ENCODE peak calls at places on chromosomes 11 and 22, in ten cellular contexts. E, U, J, N, G, O, V, B, Y and D are unnamed samples. For H3K36me3, the result is how much of the 10 kb centered on the place peaks cover.

GRCh38 chr11:117986981-117987495 is 844 bp downstream of the IL10RA start:
- DNase-seq in E (no peak), U (peak), J (no peak), N (peak), G (no peak), O (no peak), V (no peak), B (no peak), Y (no peak), D (no peak)

GRCh38 chr11:123421589-123421988 is 8.5 kb upstream of the GRAMD1B start:
- DNase-seq in E (no peak), U (no peak), J (no peak), N (no peak), G (no peak), O (no peak), V (no peak), B (no peak), Y (no peak), D (no peak)

GRCh38 chr11:8768625-8769333 is 86.2 kb downstream of the RPL27A start:
- DNase-seq in E (no peak), U (no peak), J (peak), N (peak), G (peak), O (peak), V (peak), B (peak), Y (peak), D (peak)

GRCh38 chr11:5304046-5304445 is 2.3 kb upstream of the OR51B4 start:
- DNase-seq in E (no peak), U (no peak), J (no peak), N (no peak), G (no peak), O (peak), V (no peak), B (no peak), Y (no peak), D (no peak)

GRCh38 chr11:100574894-100575769 is 112.0 kb upstream of the ARHGAP42 start:
- DNase-seq in E (no peak), U (no peak), J (no peak), N (peak), G (no peak), O (peak), V (no peak), B (no peak), Y (no peak), D (no peak)

GRCh38 chr11:112516261-112516660 is 255.6 kb upstream of the PLET1 start:
- DNase-seq in E (no peak), U (no peak), J (no peak), N (no peak), G (no peak), O (no peak), V (no peak), B (no peak), Y (no peak), D (no peak)

GRCh38 chr22:35556666-35557065 is 16.0 kb downstream of the RASD2 start:
- DNase-seq in E (no peak), U (no peak), J (no peak), N (no peak), G (no peak), O (no peak), V (no peak), B (no peak), Y (no peak), D (peak)

GRCh38 chr11:97963528-97964331 is 1057.0 kb upstream of the CNTN5 start:
- DNase-seq in E (no peak), U (no peak), J (no peak), N (no peak), G (no peak), O (no peak), V (no peak), B (no peak), Y (no peak), D (no peak)

GRCh38 chr22:37169947-37170688 is 17.9 kb downstream of the C1QTNF6 start:
- DNase-seq in E (no peak), U (no peak), J (no peak), N (no peak), G (no peak), O (no peak), V (no peak), B (no peak), Y (peak), D (no peak)

GRCh38 chr11:16126361-16126760 is 230.0 kb downstream of the SOX6 start:
- DNase-seq in E (no peak), U (no peak), J (no peak), N (peak), G (no peak), O (no peak), V (no peak), B (no peak), Y (no peak), D (no peak)

GRCh38 chr22:45484742-45485141 is 17.9 kb upstream of the FBLN1 start:
- DNase-seq in E (no peak), U (no peak), J (no peak), N (no peak), G (no peak), O (no peak), V (no peak), B (no peak), Y (no peak), D (no peak)

GRCh38 chr11:128462802-128463385 is 124.5 kb downstream of the ETS1 start:
- DNase-seq in E (no peak), U (no peak), J (no peak), N (no peak), G (no peak), O (no peak), V (no peak), B (no peak), Y (no peak), D (no peak)

GRCh38 chr22:27866136-27867091 is 52.6 kb downstream of the PITPNB start:
- DNase-seq in E (no peak), U (no peak), J (no peak), N (peak), G (no peak), O (peak), V (peak), B (no peak), Y (no peak), D (peak)

GRCh38 chr11:58740447-58740846 is 8.7 kb upstream of the GLYAT start:
- DNase-seq in E (no peak), U (no peak), J (no peak), N (no peak), G (no peak), O (no peak), V (no peak), B (no peak), Y (no peak), D (no peak)

GRCh38 chr22:45996241-45997076 is 19.5 kb upstream of the WNT7B start:
- DNase-seq in E (no peak), U (no peak), J (peak), N (no peak), G (peak), O (peak), V (no peak), B (no peak), Y (peak), D (peak)

GRCh38 chr22:23068832-23069385 is 1.4 kb upstream of the GNAZ start:
- DNase-seq in E (no peak), U (no peak), J (no peak), N (no peak), G (no peak), O (no peak), V (no peak), B (no peak), Y (peak), D (no peak)

GRCh38 chr11:87137711-87138110 is 100.0 kb downstream of the TMEM135 start:
- DNase-seq in E (no peak), U (no peak), J (no peak), N (no peak), G (no peak), O (peak), V (no peak), B (no peak), Y (no peak), D (no peak)

GRCh38 chr22:46753360-46753759 is 9.1 kb upstream of the TBC1D22A start:
- DNase-seq in E (no peak), U (no peak), J (no peak), N (no peak), G (no peak), O (no peak), V (no peak), B (no peak), Y (peak), D (no peak)

GRCh38 chr11:117281159-117281558 is 10.0 kb upstream of the BACE1-AS start:
- DNase-seq in E (no peak), U (no peak), J (no peak), N (peak), G (no peak), O (peak), V (no peak), B (no peak), Y (no peak), D (peak)

GRCh38 chr11:45247433-45247832 is 38.7 kb downstream of the SYT13 start:
- DNase-seq in E (no peak), U (no peak), J (no peak), N (no peak), G (no peak), O (no peak), V (no peak), B (no peak), Y (no peak), D (peak)

GRCh38 chr11:62340269-62340901 is 3.1 kb downstream of the ASRGL1 start:
- DNase-seq in E (no peak), U (peak), J (peak), N (peak), G (peak), O (peak), V (peak), B (peak), Y (peak), D (peak)

GRCh38 chr11:125935629-125936199 is 10.1 kb upstream of the VSIG10L2 start:
- DNase-seq in E (no peak), U (no peak), J (no peak), N (no peak), G (no peak), O (peak), V (peak), B (no peak), Y (no peak), D (no peak)

GRCh38 chr22:45925811-45926351 is 51.1 kb downstream of the WNT7B start:
- DNase-seq in E (no peak), U (no peak), J (no peak), N (no peak), G (no peak), O (no peak), V (no peak), B (no peak), Y (no peak), D (peak)

GRCh38 chr11:103744496-103745153 is 291.8 kb upstream of the DDI1 start:
- DNase-seq in E (no peak), U (peak), J (no peak), N (no peak), G (no peak), O (no peak), V (no peak), B (no peak), Y (no peak), D (no peak)

GRCh38 chr11:45754261-45754709 is 50.7 kb upstream of the SLC35C1 start:
- DNase-seq in E (no peak), U (no peak), J (peak), N (no peak), G (peak), O (peak), V (no peak), B (peak), Y (peak), D (no peak)

GRCh38 chr11:35927730-35928129 is 16.1 kb upstream of the LDLRAD3 start:
- DNase-seq in E (peak), U (no peak), J (no peak), N (peak), G (peak), O (no peak), V (peak), B (peak), Y (peak), D (peak)

GRCh38 chr11:67504023-67504949 is 877 bp downstream of the PITPNM1 start:
- DNase-seq in E (no peak), U (peak), J (peak), N (peak), G (no peak), O (peak), V (no peak), B (peak), Y (peak), D (peak)

GRCh38 chr22:43827926-43828710 is 16.0 kb upstream of the EFCAB6 start:
- DNase-seq in E (no peak), U (no peak), J (no peak), N (no peak), G (no peak), O (no peak), V (peak), B (no peak), Y (no peak), D (no peak)

GRCh38 chr22:46796566-46797195 is 34.2 kb downstream of the TBC1D22A start:
- DNase-seq in E (no peak), U (no peak), J (no peak), N (no peak), G (no peak), O (no peak), V (no peak), B (no peak), Y (no peak), D (no peak)

GRCh38 chr11:62559204-62559603 is 12.6 kb upstream of the AHNAK start:
- DNase-seq in E (no peak), U (no peak), J (no peak), N (no peak), G (no peak), O (no peak), V (no peak), B (no peak), Y (no peak), D (no peak)

GRCh38 chr22:45235851-45236342 is 4.8 kb downstream of the KIAA0930 start:
- DNase-seq in E (no peak), U (peak), J (no peak), N (no peak), G (no peak), O (no peak), V (no peak), B (no peak), Y (no peak), D (no peak)

GRCh38 chr22:37187552-37187890 is 526 bp downstream of the C1QTNF6 start:
- DNase-seq in E (no peak), U (no peak), J (no peak), N (peak), G (no peak), O (peak), V (peak), B (no peak), Y (no peak), D (peak)

GRCh38 chr11:62832346-62833234 is at the start of gene TEX54:
- DNase-seq in E (no peak), U (no peak), J (no peak), N (no peak), G (no peak), O (peak), V (peak), B (peak), Y (peak), D (peak)

GRCh38 chr11:3073029-3073435 is 15.8 kb upstream of the CARS1 start:
- DNase-seq in E (no peak), U (no peak), J (no peak), N (no peak), G (no peak), O (peak), V (no peak), B (no peak), Y (no peak), D (no peak)

GRCh38 chr11:118876261-118876660 is 7.4 kb upstream of the CXCR5 start:
- DNase-seq in E (no peak), U (no peak), J (no peak), N (no peak), G (no peak), O (no peak), V (no peak), B (no peak), Y (no peak), D (no peak)

DNA sequence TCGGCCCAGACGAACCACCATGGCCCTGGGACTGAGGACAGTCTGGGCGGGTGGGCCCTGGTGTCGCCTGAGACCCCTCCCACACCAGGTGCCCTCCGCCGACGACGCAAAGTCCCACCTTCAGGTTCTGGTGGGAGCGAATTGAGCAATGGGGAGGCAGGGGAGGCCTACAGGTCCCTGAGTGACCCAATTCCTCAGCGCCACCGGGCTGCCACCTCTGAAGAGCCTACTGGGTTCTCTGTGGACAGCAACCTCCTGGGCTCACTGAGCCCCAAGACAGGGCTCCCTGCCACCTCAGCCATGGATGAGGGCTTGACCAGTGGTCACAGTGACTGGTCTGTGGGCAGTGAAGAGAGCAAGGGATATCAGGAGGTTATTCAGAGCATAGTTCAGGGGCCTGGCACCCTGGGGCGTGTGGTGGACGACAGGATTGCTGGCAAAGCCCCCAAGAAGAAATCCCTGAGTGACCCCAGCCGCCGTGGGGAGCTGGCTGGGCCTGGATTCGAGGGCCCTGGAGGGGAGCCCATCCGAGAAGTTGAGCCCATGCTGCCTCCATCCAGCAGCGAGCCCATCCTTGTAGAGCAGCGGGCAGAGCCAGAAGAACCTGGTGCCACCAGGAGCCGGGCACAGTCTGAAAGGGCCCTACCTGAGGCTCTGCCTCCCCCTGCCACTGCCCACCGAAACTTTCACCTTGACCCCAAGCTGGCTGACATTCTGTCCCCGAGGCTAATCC is 2.8 kb downstream of the ARHGEF17 start:
- DNase-seq in E (no peak), U (no peak), J (no peak), N (no peak), G (no peak), O (no peak), V (no peak), B (no peak), Y (no peak), D (no peak)
- H3K4me3 ChIP-seq in E (peak), U (no peak), J (peak), N (no peak), G (peak), O (peak), V (peak), B (no peak), Y (peak), D (peak)

DNA sequence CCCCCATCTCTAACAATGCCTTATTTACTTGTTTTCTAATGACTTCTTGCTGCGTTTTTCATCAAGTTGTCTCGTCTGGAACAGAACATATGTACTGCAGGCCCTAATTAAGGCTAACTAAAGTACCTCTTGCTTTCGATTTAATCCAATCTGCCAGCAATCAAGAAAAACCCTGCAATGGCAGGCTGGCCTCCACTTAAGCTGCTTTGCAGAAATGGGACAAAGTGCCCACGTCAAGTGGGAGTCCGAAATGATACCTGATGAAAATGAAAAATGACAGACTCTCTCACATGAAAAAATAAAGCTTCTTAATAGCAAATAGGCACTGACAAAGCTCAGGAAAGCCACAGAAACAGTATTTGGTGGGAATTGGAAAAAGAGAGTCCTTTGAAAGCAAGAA is 1454.7 kb downstream of the FAM181B start:
- DNase-seq in E (no peak), U (no peak), J (no peak), N (no peak), G (no peak), O (no peak), V (no peak), B (no peak), Y (no peak), D (no peak)
- H3K36me3 ChIP-seq in E (under half), U (under half), J (under half), N (under half), G (under half), O (under half), V (under half), B (under half), Y (under half), D (under half)

DNA sequence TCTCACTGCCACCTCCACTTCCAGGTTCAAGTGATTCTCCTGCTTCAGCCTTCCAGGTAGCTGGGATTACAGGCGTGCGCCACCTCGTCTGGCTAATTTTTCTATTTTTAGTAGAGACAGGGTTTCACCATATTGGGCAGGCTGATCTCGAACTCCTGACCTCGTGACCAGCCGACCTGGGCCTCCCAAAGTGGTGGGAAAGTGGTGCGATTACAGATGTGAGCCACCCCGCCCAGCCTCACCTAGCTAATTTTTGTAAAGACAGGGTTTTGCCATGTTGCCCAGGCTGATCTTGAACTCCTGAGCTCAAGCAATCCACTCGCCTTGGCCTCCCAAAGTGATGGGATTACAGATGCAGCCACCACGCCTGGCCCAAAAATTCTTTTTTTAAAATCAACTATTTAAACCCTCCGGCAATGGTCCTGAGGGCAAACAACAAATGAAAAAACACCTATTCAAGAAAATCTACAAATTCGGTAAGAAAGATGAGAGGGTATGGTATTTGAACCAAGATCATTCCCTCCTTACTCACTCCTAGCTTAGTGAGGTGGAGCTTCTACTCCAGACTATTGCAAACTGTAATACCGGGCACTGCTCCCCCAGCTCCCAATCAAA is 1.9 kb downstream of the NF2 start:
- DNase-seq in E (no peak), U (no peak), J (no peak), N (no peak), G (no peak), O (no peak), V (no peak), B (no peak), Y (no peak), D (no peak)
- H3K4me3 ChIP-seq in E (no peak), U (no peak), J (no peak), N (no peak), G (peak), O (peak), V (no peak), B (no peak), Y (no peak), D (peak)

GRCh38 chr11:70206226-70206785 is 3.2 kb downstream of the FADD start:
- DNase-seq in E (no peak), U (no peak), J (no peak), N (no peak), G (no peak), O (no peak), V (no peak), B (no peak), Y (peak), D (no peak)
- H3K36me3 ChIP-seq in E (half or more), U (half or more), J (half or more), N (under half), G (under half), O (under half), V (under half), B (under half), Y (under half), D (under half)

GRCh38 chr11:27902981-27903624 is 202.8 kb upstream of the BDNF start:
- DNase-seq in E (no peak), U (no peak), J (no peak), N (peak), G (no peak), O (peak), V (no peak), B (no peak), Y (no peak), D (no peak)
- H3K4me3 ChIP-seq in E (no peak), U (no peak), J (no peak), N (no peak), G (no peak), O (no peak), V (no peak), B (no peak), Y (no peak), D (no peak)

GRCh38 chr11:121067026-121067425 is 34.0 kb upstream of the TECTA start:
- DNase-seq in E (no peak), U (no peak), J (no peak), N (no peak), G (no peak), O (no peak), V (no peak), B (no peak), Y (no peak), D (no peak)
- H3K36me3 ChIP-seq in E (half or more), U (under half), J (half or more), N (under half), G (half or more), O (half or more), V (half or more), B (under half), Y (under half), D (under half)

GRCh38 chr11:130763087-130763980 is 152.9 kb downstream of the SNX19 start:
- DNase-seq in E (no peak), U (no peak), J (no peak), N (no peak), G (no peak), O (peak), V (peak), B (no peak), Y (no peak), D (no peak)

GRCh38 chr11:130761560-130762220 is 154.6 kb downstream of the SNX19 start:
- DNase-seq in E (no peak), U (no peak), J (no peak), N (no peak), G (no peak), O (no peak), V (no peak), B (no peak), Y (no peak), D (no peak)

GRCh38 chr11:130765369-130765768 is 150.9 kb downstream of the SNX19 start:
- DNase-seq in E (no peak), U (no peak), J (no peak), N (no peak), G (no peak), O (no peak), V (no peak), B (no peak), Y (no peak), D (no peak)

GRCh38 chr11:130762342-130763037 is 153.8 kb downstream of the SNX19 start:
- DNase-seq in E (no peak), U (no peak), J (no peak), N (peak), G (no peak), O (no peak), V (peak), B (peak), Y (no peak), D (no peak)

GRCh38 chr11:130760515-130761125 is 155.7 kb downstream of the SNX19 start:
- DNase-seq in E (no peak), U (no peak), J (no peak), N (no peak), G (no peak), O (no peak), V (no peak), B (no peak), Y (no peak), D (no peak)
- H3K4me3 ChIP-seq in E (no peak), U (no peak), J (no peak), N (no peak), G (no peak), O (no peak), V (no peak), B (no peak), Y (no peak), D (no peak)

GRCh38 chr22:50218153-50218995 is 17.6 kb downstream of the SELENOO start:
- DNase-seq in E (no peak), U (no peak), J (no peak), N (no peak), G (no peak), O (no peak), V (no peak), B (no peak), Y (peak), D (no peak)
- H3K36me3 ChIP-seq in E (half or more), U (half or more), J (half or more), N (under half), G (half or more), O (half or more), V (half or more), B (under half), Y (under half), D (under half)